ENCODE peak calls at places on chromosomes 4 and X, in five cellular contexts. One of them, this sample, is unnamed.

GRCh38 chr4:40924096-40924792 is 174.5 kb downstream of the NSUN7 start:
- DNase-seq in H54: no peak
- DNase-seq in NCI-H1417 treated with DMSO at 0.1 percent for 48 hours: no peak
- DNase-seq in activated CD4-positive, alpha-beta T cell treated with anti-CD3 and anti-CD28 coated beads for 24 hours: peak
- DNase-seq in stimulated activated CD4-positive, alpha-beta T cell treated with anti-CD3 and anti-CD28 coated beads, Interleukin-1b, Interleukin-23, amount 100 ng/mL, for 24 hours: peak
- DNase-seq in this sample: no peak

GRCh38 chr4:169557061-169557636 is 55.2 kb downstream of the NEK1 start:
- DNase-seq in H54: no peak
- DNase-seq in NCI-H1417 treated with DMSO at 0.1 percent for 48 hours: no peak
- DNase-seq in activated CD4-positive, alpha-beta T cell treated with anti-CD3 and anti-CD28 coated beads for 24 hours: no peak
- DNase-seq in stimulated activated CD4-positive, alpha-beta T cell treated with anti-CD3 and anti-CD28 coated beads, Interleukin-1b, Interleukin-23, amount 100 ng/mL, for 24 hours: no peak
- DNase-seq in this sample: no peak

GRCh38 chr4:95898226-95898625 is 58.3 kb downstream of the PDHA2 start:
- DNase-seq in H54: no peak
- DNase-seq in NCI-H1417 treated with DMSO at 0.1 percent for 48 hours: no peak
- DNase-seq in activated CD4-positive, alpha-beta T cell treated with anti-CD3 and anti-CD28 coated beads for 24 hours: no peak
- DNase-seq in stimulated activated CD4-positive, alpha-beta T cell treated with anti-CD3 and anti-CD28 coated beads, Interleukin-1b, Interleukin-23, amount 100 ng/mL, for 24 hours: no peak
- DNase-seq in this sample: no peak

GRCh38 chrX:149453030-149453429 is 52.1 kb downstream of the IDS start:
- DNase-seq in H54: peak
- DNase-seq in NCI-H1417 treated with DMSO at 0.1 percent for 48 hours: no peak
- DNase-seq in activated CD4-positive, alpha-beta T cell treated with anti-CD3 and anti-CD28 coated beads for 24 hours: no peak
- DNase-seq in stimulated activated CD4-positive, alpha-beta T cell treated with anti-CD3 and anti-CD28 coated beads, Interleukin-1b, Interleukin-23, amount 100 ng/mL, for 24 hours: no peak
- DNase-seq in this sample: no peak

GRCh38 chrX:45007598-45007997 is 134.6 kb downstream of the KDM6A start:
- DNase-seq in H54: no peak
- DNase-seq in NCI-H1417 treated with DMSO at 0.1 percent for 48 hours: no peak
- DNase-seq in activated CD4-positive, alpha-beta T cell treated with anti-CD3 and anti-CD28 coated beads for 24 hours: no peak
- DNase-seq in stimulated activated CD4-positive, alpha-beta T cell treated with anti-CD3 and anti-CD28 coated beads, Interleukin-1b, Interleukin-23, amount 100 ng/mL, for 24 hours: no peak
- DNase-seq in this sample: no peak

GRCh38 chrX:37686979-37687378 is 1.4 kb downstream of the XK start:
- DNase-seq in H54: no peak
- DNase-seq in NCI-H1417 treated with DMSO at 0.1 percent for 48 hours: no peak
- DNase-seq in activated CD4-positive, alpha-beta T cell treated with anti-CD3 and anti-CD28 coated beads for 24 hours: no peak
- DNase-seq in stimulated activated CD4-positive, alpha-beta T cell treated with anti-CD3 and anti-CD28 coated beads, Interleukin-1b, Interleukin-23, amount 100 ng/mL, for 24 hours: no peak
- DNase-seq in this sample: no peak

GRCh38 chr4:147842573-147842972 is 110.7 kb downstream of the ARHGAP10 start:
- DNase-seq in H54: no peak
- DNase-seq in NCI-H1417 treated with DMSO at 0.1 percent for 48 hours: no peak
- DNase-seq in activated CD4-positive, alpha-beta T cell treated with anti-CD3 and anti-CD28 coated beads for 24 hours: no peak
- DNase-seq in stimulated activated CD4-positive, alpha-beta T cell treated with anti-CD3 and anti-CD28 coated beads, Interleukin-1b, Interleukin-23, amount 100 ng/mL, for 24 hours: no peak
- DNase-seq in this sample: no peak

GRCh38 chrX:24168807-24169206 is 19.3 kb downstream of the ZFX start:
- DNase-seq in H54: no peak
- DNase-seq in NCI-H1417 treated with DMSO at 0.1 percent for 48 hours: no peak
- DNase-seq in activated CD4-positive, alpha-beta T cell treated with anti-CD3 and anti-CD28 coated beads for 24 hours: no peak
- DNase-seq in stimulated activated CD4-positive, alpha-beta T cell treated with anti-CD3 and anti-CD28 coated beads, Interleukin-1b, Interleukin-23, amount 100 ng/mL, for 24 hours: no peak
- DNase-seq in this sample: no peak